ENCODE peak calls at places on chromosomes 5 and 9, in four cellular contexts. U is mesendoderm, X is astrocyte, W is heart right ventricle. P is an unnamed sample.

GRCh38 chr9:136614372-136614922 is 48.3 kb upstream of the EGFL7 start:
- DNase-seq in X (peak; percentile 82), U (no peak), W (peak; percentile 55), P (no peak)

GRCh38 chr9:110007477-110008270 is 200.3 kb downstream of the C9orf152 start:
- DNase-seq in W (no peak), X (no peak), U (no peak), P (no peak)

GRCh38 chr5:67612961-67613360 is 416.4 kb upstream of the CD180 start:
- DNase-seq in U (no peak), W (no peak), X (no peak), P (no peak)

GRCh38 chr9:88523056-88523455 is 11.9 kb upstream of the NXNL2 start:
- DNase-seq in X (peak; percentile 87), W (no peak), U (no peak), P (no peak)

GRCh38 chr9:89466451-89467277 is 31.2 kb downstream of the SEMA4D start:
- DNase-seq in W (no peak), X (no peak), U (no peak), P (no peak)

GRCh38 chr9:7234144-7234543 is 476.4 kb downstream of the KDM4C start:
- DNase-seq in W (no peak), U (peak; percentile 90), X (no peak), P (peak; percentile 68)

GRCh38 chr9:112535811-112536210 is 49.2 kb downstream of the KIAA1958 start:
- DNase-seq in X (peak; percentile 65), W (no peak), U (no peak), P (no peak)

GRCh38 chr5:179376701-179377420 is 31.6 kb upstream of the ADAMTS2 start:
- DNase-seq in X (no peak), W (no peak), U (no peak), P (no peak)

GRCh38 chr5:113090336-113091106 is 113.9 kb downstream of the DCP2 start:
- DNase-seq in X (peak; percentile 18), W (no peak), U (no peak), P (no peak)

GRCh38 chr9:94656190-94656589 is 16.9 kb upstream of the FBP1 start:
- DNase-seq in X (no peak), U (no peak), W (no peak), P (peak; percentile 72)
- H3K27ac ChIP-seq in X (no peak overlapping the region), U (no peak overlapping the region), W (no peak overlapping the region), P (no peak overlapping the region)

GRCh38 chr5:100904259-100904822 is 1.3 kb upstream of the ST8SIA4 start:
- DNase-seq in W (no peak), U (peak; percentile 4), X (no peak), P (peak; percentile 31)
- H3K27ac ChIP-seq in W (peak overlapping the region; percentile 88), U (no peak overlapping the region), X (no peak overlapping the region), P (no peak overlapping the region)

GRCh38 chr5:143041461-143041860 is 271.3 kb downstream of the ARHGAP26 start:
- DNase-seq in U (no peak), X (no peak), W (no peak), P (no peak)
- H3K27ac ChIP-seq in U (no peak overlapping the region), X (no peak overlapping the region), W (peak overlapping the region; percentile 56), P (no peak overlapping the region)

GRCh38 chr9:86948153-86948929 is 1.0 kb upstream of the GAS1 start:
- DNase-seq in U (peak; percentile 81), W (peak; percentile 81), X (peak; percentile 60), P (peak; percentile 90)
- H3K27ac ChIP-seq in U (no peak overlapping the region), W (peak overlapping the region; percentile 97), X (no peak overlapping the region), P (peak overlapping the region; percentile 53)

P was measured in neural progenitor cell.